ENCODE peak calls at places on chromosome 4, in seven cellular contexts. T is stromal cell of bone marrow, J is OCI-LY7, N is NCI-H1092, F is NCI-H774, P is posterior cingulate gyrus, X is GM23248. E is an unnamed sample.

GRCh38 chr4:34733185-34733916 is 1511.0 kb downstream of the ARAP2 start:
- DNase-seq in T (no peak), P (no peak), J (no peak), F (no peak), X (no peak), N (no peak), E (no peak)

GRCh38 chr4:1608821-1609500 is 75.2 kb downstream of the FAM53A start:
- DNase-seq in N (no peak), T (no peak), J (no peak), P (no peak), X (no peak), F (no peak), E (no peak)

GRCh38 chr4:98706200-98706813 is 47.9 kb upstream of the TSPAN5 start:
- DNase-seq in J (no peak), X (no peak), F (no peak), P (no peak), T (no peak), N (no peak), E (no peak)

GRCh38 chr4:53365121-53365485 is 758 bp downstream of the SCFD2 start:
- DNase-seq in T (no peak), F (no peak), N (no peak), X (peak), J (peak), P (no peak), E (peak)

GRCh38 chr4:87910795-87911194 is 64.7 kb upstream of the SPP1 start:
- DNase-seq in T (no peak), F (no peak), N (no peak), X (no peak), P (no peak), J (no peak), E (no peak)

GRCh38 chr4:84596826-84597225 is 13.9 kb downstream of the CDS1 start:
- DNase-seq in P (no peak), F (no peak), X (no peak), J (no peak), N (no peak), T (no peak), E (peak)

GRCh38 chr4:180120114-180120513 is 2123.1 kb upstream of the TENM3 start:
- DNase-seq in X (no peak), F (no peak), J (no peak), N (no peak), T (no peak), P (no peak), E (no peak)

GRCh38 chr4:36197501-36197900 is 46.8 kb downstream of the ARAP2 start:
- DNase-seq in J (no peak), F (no peak), P (no peak), N (no peak), T (no peak), X (no peak), E (no peak)

GRCh38 chr4:140944539-140944938 is 188.4 kb upstream of the TBC1D9 start:
- DNase-seq in P (no peak), X (peak), N (no peak), T (peak), F (no peak), J (no peak), E (no peak)

GRCh38 chr4:24224446-24224845 is 334.6 kb upstream of the PPARGC1A start:
- DNase-seq in T (no peak), N (no peak), J (no peak), F (no peak), X (no peak), P (no peak), E (no peak)

GRCh38 chr4:186693159-186693815 is 30.4 kb downstream of the FAT1 start:
- DNase-seq in X (peak), J (no peak), T (peak), N (no peak), P (no peak), F (no peak), E (peak)

GRCh38 chr4:122716825-122717448 is 15.6 kb upstream of the BBS12 start:
- DNase-seq in J (peak), N (peak), X (peak), T (peak), F (no peak), P (peak), E (peak)

GRCh38 chr4:126738926-126739325 is 893.8 kb upstream of the INTU start:
- DNase-seq in P (no peak), F (no peak), N (no peak), T (peak), J (no peak), X (peak), E (no peak)

GRCh38 chr4:59748433-59748832 is 1451.7 kb upstream of the ADGRL3 start:
- DNase-seq in X (no peak), T (no peak), P (no peak), J (no peak), N (no peak), F (no peak), E (no peak)

GRCh38 chr4:13484749-13485345 is 707 bp upstream of the RAB28 start:
- DNase-seq in F (no peak), N (no peak), X (peak), P (no peak), J (peak), T (peak), E (no peak)

GRCh38 chr4:4227510-4228355 is 1.0 kb upstream of the OTOP1 start:
- DNase-seq in T (no peak), N (no peak), F (no peak), P (no peak), J (no peak), X (no peak), E (no peak)

GRCh38 chr4:25504932-25505636 is 128.0 kb downstream of the ANAPC4 start:
- DNase-seq in P (no peak), N (no peak), J (no peak), T (no peak), F (no peak), X (no peak), E (no peak)

GRCh38 chr4:8470451-8471024 is 30.0 kb downstream of the TRMT44 start:
- DNase-seq in T (no peak), F (no peak), N (no peak), J (no peak), X (no peak), P (no peak), E (no peak)

GRCh38 chr4:40587826-40588225 is 41.8 kb downstream of the RBM47 start:
- DNase-seq in F (no peak), J (no peak), X (peak), T (peak), N (no peak), P (no peak), E (no peak)

GRCh38 chr4:7481227-7481626 is 46.5 kb upstream of the PSAPL1 start:
- DNase-seq in X (no peak), F (no peak), P (no peak), T (no peak), N (no peak), J (no peak), E (no peak)

GRCh38 chr4:127141857-127142256 is 490.9 kb upstream of the INTU start:
- DNase-seq in X (peak), F (no peak), J (no peak), N (no peak), T (peak), P (no peak), E (no peak)

GRCh38 chr4:76562851-76563803 is 128.1 kb downstream of the SHROOM3 start:
- DNase-seq in T (no peak), P (no peak), J (no peak), F (no peak), X (peak), N (no peak), E (no peak)

GRCh38 chr4:15649914-15650545 is 5.1 kb downstream of the FBXL5 start:
- DNase-seq in J (peak), P (peak), F (peak), N (peak), X (peak), T (no peak), E (peak)

GRCh38 chr4:675036-675804 is 878 bp downstream of the MYL5 start:
- DNase-seq in J (peak), P (no peak), N (no peak), F (no peak), X (peak), T (no peak), E (no peak)

GRCh38 chr4:150302553-150302952 is 224.3 kb downstream of the DCLK2 start:
- DNase-seq in P (no peak), T (peak), J (no peak), X (peak), F (no peak), N (no peak), E (peak)

GRCh38 chr4:7917669-7918068 is 22.0 kb downstream of the AFAP1 start:
- DNase-seq in J (no peak), P (no peak), T (no peak), N (no peak), F (no peak), X (no peak), E (no peak)

GRCh38 chr4:186032259-186032658 is 36.7 kb upstream of the TLR3 start:
- DNase-seq in P (no peak), X (peak), J (peak), F (no peak), T (no peak), N (no peak), E (no peak)

GRCh38 chr4:5503295-5503694 is 205.1 kb downstream of the EVC2 start:
- DNase-seq in T (no peak), X (no peak), F (no peak), J (no peak), N (no peak), P (no peak), E (no peak)

GRCh38 chr4:180449395-180449956 is 1793.7 kb upstream of the TENM3 start:
- DNase-seq in F (no peak), J (peak), T (no peak), N (peak), X (no peak), P (peak), E (peak)

E was measured in Caki2.